ENCODE peak calls at places on chromosomes 2 and 18, in ten cellular contexts. E is Calu3, T is NCI-H2029 treated with DMSO at 0.1 percent for 48 hours, H is lower leg skin, K is ELR, F is hepatocyte, R is germinal center, J is DMS153, S is fibroblast of mammary gland, V is Daoy. C is an unnamed sample.

GRCh38 chr2:216777637-216778273 is 82.1 kb downstream of the TNP1 start:
- DNase-seq in V (peak), S (peak), K (peak), R (peak), T (peak), E (peak), J (peak), H (no peak), F (peak), C (peak)

GRCh38 chr2:165637396-165637795 is 156.7 kb downstream of the GALNT3 start:
- DNase-seq in V (no peak), J (no peak), H (no peak), K (no peak), F (no peak), E (no peak), S (peak), R (no peak), T (no peak), C (no peak)

GRCh38 chr2:221203138-221203537 is 369.0 kb downstream of the EPHA4 start:
- DNase-seq in E (no peak), K (no peak), R (peak), F (no peak), H (no peak), J (peak), T (no peak), V (no peak), S (no peak), C (no peak)

GRCh38 chr18:57337890-57338289 is 14.5 kb upstream of the ST8SIA3 start:
- DNase-seq in T (no peak), K (no peak), R (no peak), E (no peak), J (no peak), V (no peak), S (no peak), H (no peak), F (no peak), C (no peak)

GRCh38 chr2:36633470-36634092 is 35.6 kb upstream of the FEZ2 start:
- DNase-seq in V (no peak), R (no peak), T (no peak), E (no peak), K (peak), S (peak), J (no peak), H (no peak), F (no peak), C (no peak)

GRCh38 chr18:35041752-35042379 is 653 bp downstream of the MAPRE2 start:
- DNase-seq in K (peak), S (no peak), E (peak), H (no peak), R (peak), T (no peak), F (no peak), V (no peak), J (peak), C (no peak)

GRCh38 chr2:144183744-144184143 is 336.2 kb downstream of the ZEB2 start:
- DNase-seq in V (peak), H (no peak), R (peak), F (peak), E (no peak), J (no peak), T (no peak), K (peak), S (peak), C (no peak)

GRCh38 chr2:184780384-184780783 is 182.1 kb downstream of the ZNF804A start:
- DNase-seq in H (no peak), T (no peak), V (no peak), S (no peak), E (no peak), F (no peak), K (no peak), J (no peak), R (no peak), C (no peak)

GRCh38 chr2:226910384-226910783 is 74.5 kb downstream of the RHBDD1 start:
- DNase-seq in E (no peak), V (no peak), J (no peak), S (no peak), T (no peak), R (no peak), H (no peak), K (no peak), F (no peak), C (no peak)

GRCh38 chr18:10017048-10017447 is 103.2 kb downstream of the VAPA start:
- DNase-seq in K (peak), E (no peak), V (no peak), J (no peak), R (no peak), S (peak), F (no peak), T (no peak), H (no peak), C (no peak)

GRCh38 chr2:232520088-232520487 is at the start of gene PRSS56:
- DNase-seq in H (no peak), R (no peak), J (no peak), E (no peak), S (no peak), F (no peak), T (no peak), K (no peak), V (no peak), C (no peak)

GRCh38 chr2:48589170-48589767 is 28.4 kb upstream of the GTF2A1L start:
- DNase-seq in V (peak), S (peak), J (no peak), T (peak), E (peak), H (no peak), K (peak), F (peak), R (no peak), C (peak)

GRCh38 chr2:129004485-129004884 is 685.8 kb upstream of the HS6ST1 start:
- DNase-seq in S (no peak), F (no peak), H (no peak), J (peak), E (no peak), K (no peak), R (no peak), V (no peak), T (peak), C (no peak)

GRCh38 chr18:61876899-61877298 is 15.9 kb downstream of the RNF152 start:
- DNase-seq in V (no peak), J (no peak), E (no peak), S (no peak), F (no peak), R (no peak), T (no peak), H (no peak), K (no peak), C (no peak)

GRCh38 chr18:56315363-56315762 is 323.0 kb downstream of the TXNL1 start:
- DNase-seq in J (no peak), T (no peak), K (peak), R (no peak), S (peak), H (no peak), E (no peak), V (no peak), F (no peak), C (peak)

GRCh38 chr2:226216578-226216977 is 583.0 kb downstream of the IRS1 start:
- DNase-seq in H (no peak), K (no peak), F (no peak), V (peak), T (no peak), R (no peak), S (no peak), J (no peak), E (no peak), C (no peak)

GRCh38 chr2:236173734-236174607 is 5.8 kb upstream of the GBX2 start:
- DNase-seq in R (no peak), H (no peak), V (no peak), F (no peak), E (no peak), K (no peak), T (no peak), S (no peak), J (no peak), C (no peak)

GRCh38 chr2:112640800-112641675 is 4.7 kb upstream of the SLC20A1 start:
- DNase-seq in S (peak), F (no peak), T (no peak), K (peak), H (no peak), V (peak), E (peak), J (no peak), R (no peak), C (peak)

GRCh38 chr2:31580321-31581117 is at the start of gene SRD5A2:
- DNase-seq in J (no peak), H (no peak), V (no peak), F (no peak), E (peak), R (no peak), S (no peak), T (no peak), K (no peak), C (no peak)

GRCh38 chr18:35005963-35006577 is 35.1 kb upstream of the MAPRE2 start:
- DNase-seq in V (peak), K (peak), J (peak), H (no peak), R (peak), E (peak), S (peak), T (peak), F (peak), C (peak)

GRCh38 chr2:36366491-36367120 is 11.0 kb downstream of the CRIM1 start:
- DNase-seq in R (no peak), V (no peak), F (no peak), E (no peak), S (peak), H (no peak), T (no peak), J (no peak), K (no peak), C (no peak)

GRCh38 chr18:69444221-69444620 is 43.5 kb downstream of the DOK6 start:
- DNase-seq in V (no peak), K (no peak), T (no peak), S (peak), F (no peak), E (no peak), R (no peak), J (no peak), H (no peak), C (no peak)

GRCh38 chr2:240060977-240061591 is 7.8 kb upstream of the OR6B3 start:
- DNase-seq in V (peak), F (peak), S (peak), J (peak), R (peak), K (peak), T (no peak), H (peak), E (peak), C (peak)

GRCh38 chr2:120883607-120884405 is 148.1 kb downstream of the GLI2 start:
- DNase-seq in J (no peak), K (no peak), T (no peak), R (no peak), H (no peak), V (no peak), S (no peak), E (no peak), F (no peak), C (no peak)

GRCh38 chr2:121826036-121826435 is 70.6 kb downstream of the TSN start:
- DNase-seq in E (no peak), T (no peak), K (no peak), S (no peak), V (no peak), F (no peak), J (peak), H (no peak), R (no peak), C (no peak)